ENCODE peak calls at places on chromosome 18, in nine cellular contexts. One of them, this sample, is unnamed.

GRCh38 chr18:78753240-78753639 is 226.4 kb upstream of the SALL3 start:
- DNase-seq in tibial nerve: no peak
- DNase-seq in neural progenitor cell: no peak
- DNase-seq in endothelial cell: no peak
- DNase-seq in CD4-positive, alpha-beta T cell: no peak
- DNase-seq in fibroblast of lung: no peak
- DNase-seq in spleen: peak
- DNase-seq in breast epithelium: peak
- DNase-seq in pancreas: no peak
- DNase-seq in this sample: no peak

GRCh38 chr18:69948919-69949537 is 1.4 kb upstream of the CD226 start:
- DNase-seq in tibial nerve: no peak
- DNase-seq in neural progenitor cell: no peak
- DNase-seq in endothelial cell: no peak
- DNase-seq in CD4-positive, alpha-beta T cell: no peak
- DNase-seq in fibroblast of lung: peak
- DNase-seq in spleen: no peak
- DNase-seq in breast epithelium: no peak
- DNase-seq in pancreas: no peak
- DNase-seq in this sample: no peak

GRCh38 chr18:44813586-44813985 is 132.9 kb downstream of the SETBP1 start:
- DNase-seq in tibial nerve: no peak
- DNase-seq in neural progenitor cell: no peak
- DNase-seq in endothelial cell: no peak
- DNase-seq in CD4-positive, alpha-beta T cell: no peak
- DNase-seq in fibroblast of lung: no peak
- DNase-seq in spleen: no peak
- DNase-seq in breast epithelium: no peak
- DNase-seq in pancreas: no peak
- DNase-seq in this sample: no peak

GRCh38 chr18:42893991-42894390 is 221.5 kb downstream of the RIT2 start:
- DNase-seq in tibial nerve: no peak
- DNase-seq in neural progenitor cell: peak
- DNase-seq in endothelial cell: no peak
- DNase-seq in CD4-positive, alpha-beta T cell: no peak
- DNase-seq in fibroblast of lung: no peak
- DNase-seq in spleen: no peak
- DNase-seq in breast epithelium: no peak
- DNase-seq in pancreas: no peak
- DNase-seq in this sample: no peak

GRCh38 chr18:79258447-79258846 is 137.3 kb upstream of the NFATC1 start:
- DNase-seq in tibial nerve: no peak
- DNase-seq in neural progenitor cell: no peak
- DNase-seq in endothelial cell: no peak
- DNase-seq in CD4-positive, alpha-beta T cell: no peak
- DNase-seq in fibroblast of lung: no peak
- DNase-seq in spleen: no peak
- DNase-seq in breast epithelium: no peak
- DNase-seq in pancreas: no peak
- DNase-seq in this sample: no peak

GRCh38 chr18:40346146-40346545 is 1608.9 kb upstream of the PIK3C3 start:
- DNase-seq in tibial nerve: no peak
- DNase-seq in neural progenitor cell: no peak
- DNase-seq in endothelial cell: no peak
- DNase-seq in CD4-positive, alpha-beta T cell: no peak
- DNase-seq in fibroblast of lung: peak
- DNase-seq in spleen: no peak
- DNase-seq in breast epithelium: no peak
- DNase-seq in pancreas: no peak
- DNase-seq in this sample: no peak

GRCh38 chr18:80103231-80103630 is 5.8 kb upstream of the ADNP2 start:
- DNase-seq in tibial nerve: no peak
- DNase-seq in neural progenitor cell: no peak
- DNase-seq in endothelial cell: no peak
- DNase-seq in CD4-positive, alpha-beta T cell: no peak
- DNase-seq in fibroblast of lung: peak
- DNase-seq in spleen: no peak
- DNase-seq in breast epithelium: no peak
- DNase-seq in pancreas: no peak
- DNase-seq in this sample: no peak

GRCh38 chr18:46461993-46462392 is 195.0 kb downstream of the LOXHD1 start:
- DNase-seq in tibial nerve: no peak
- DNase-seq in neural progenitor cell: no peak
- DNase-seq in endothelial cell: no peak
- DNase-seq in CD4-positive, alpha-beta T cell: no peak
- DNase-seq in fibroblast of lung: no peak
- DNase-seq in spleen: peak
- DNase-seq in breast epithelium: no peak
- DNase-seq in pancreas: no peak
- DNase-seq in this sample: no peak

GRCh38 chr18:59996370-59996966 is 96.7 kb downstream of the PMAIP1 start:
- DNase-seq in tibial nerve: peak
- DNase-seq in neural progenitor cell: peak
- DNase-seq in endothelial cell: peak
- DNase-seq in CD4-positive, alpha-beta T cell: no peak
- DNase-seq in fibroblast of lung: peak
- DNase-seq in spleen: no peak
- DNase-seq in breast epithelium: no peak
- DNase-seq in pancreas: no peak
- DNase-seq in this sample: no peak
- TF ChIP-seq CTCF in tibial nerve: peak
- TF ChIP-seq CTCF in neural progenitor cell: peak
- TF ChIP-seq CTCF in endothelial cell: peak
- TF ChIP-seq CTCF in CD4-positive, alpha-beta T cell: peak
- TF ChIP-seq CTCF in fibroblast of lung: peak
- TF ChIP-seq CTCF in spleen: peak
- TF ChIP-seq CTCF in breast epithelium: no peak
- TF ChIP-seq CTCF in pancreas: peak
- TF ChIP-seq CTCF in this sample: no peak

DNA sequence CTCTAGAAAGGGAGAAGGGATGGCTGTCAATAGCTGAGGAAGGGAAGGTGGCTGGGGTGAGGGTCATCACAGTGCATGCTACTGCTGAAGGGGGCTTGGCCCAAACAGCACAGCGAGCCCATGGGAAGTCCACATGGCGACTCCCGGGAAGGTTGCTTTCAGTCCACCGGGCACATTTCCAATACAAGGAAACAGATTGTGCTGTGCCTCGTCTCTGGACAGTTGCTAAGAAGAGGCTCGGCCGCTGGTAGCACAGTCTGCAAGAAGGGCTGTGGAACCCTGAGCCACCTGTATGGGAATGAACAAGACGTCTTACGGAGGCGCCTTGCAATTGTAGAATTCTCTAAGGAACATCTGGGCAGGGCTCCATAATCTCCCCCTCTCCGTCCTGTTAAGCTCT is 123.1 kb downstream of the CELF4 start:
- DNase-seq in tibial nerve: no peak
- DNase-seq in neural progenitor cell: no peak
- DNase-seq in endothelial cell: no peak
- DNase-seq in CD4-positive, alpha-beta T cell: no peak
- DNase-seq in fibroblast of lung: no peak
- DNase-seq in spleen: no peak
- DNase-seq in breast epithelium: no peak
- DNase-seq in pancreas: no peak
- DNase-seq in this sample: no peak
- TF ChIP-seq CTCF in tibial nerve: no peak
- TF ChIP-seq CTCF in neural progenitor cell: no peak
- TF ChIP-seq CTCF in endothelial cell: no peak
- TF ChIP-seq CTCF in CD4-positive, alpha-beta T cell: no peak
- TF ChIP-seq CTCF in fibroblast of lung: no peak
- TF ChIP-seq CTCF in spleen: no peak
- TF ChIP-seq CTCF in breast epithelium: no peak
- TF ChIP-seq CTCF in pancreas: no peak
- TF ChIP-seq CTCF in this sample: no peak

GRCh38 chr18:58046087-58046793 is 2.2 kb downstream of the NEDD4L start:
- DNase-seq in tibial nerve: no peak
- DNase-seq in neural progenitor cell: peak
- DNase-seq in endothelial cell: no peak
- DNase-seq in CD4-positive, alpha-beta T cell: no peak
- DNase-seq in fibroblast of lung: no peak
- DNase-seq in spleen: no peak
- DNase-seq in breast epithelium: no peak
- DNase-seq in pancreas: no peak
- DNase-seq in this sample: no peak

GRCh38 chr18:58045265-58046086 is 1.4 kb downstream of the NEDD4L start:
- DNase-seq in tibial nerve: no peak
- DNase-seq in neural progenitor cell: peak
- DNase-seq in endothelial cell: peak
- DNase-seq in CD4-positive, alpha-beta T cell: peak
- DNase-seq in fibroblast of lung: no peak
- DNase-seq in spleen: peak
- DNase-seq in breast epithelium: peak
- DNase-seq in pancreas: peak
- DNase-seq in this sample: peak

GRCh38 chr18:58042826-58043362 is 1.1 kb upstream of the NEDD4L start:
- DNase-seq in tibial nerve: no peak
- DNase-seq in neural progenitor cell: peak
- DNase-seq in endothelial cell: no peak
- DNase-seq in CD4-positive, alpha-beta T cell: no peak
- DNase-seq in fibroblast of lung: no peak
- DNase-seq in spleen: no peak
- DNase-seq in breast epithelium: no peak
- DNase-seq in pancreas: no peak
- DNase-seq in this sample: no peak

GRCh38 chr18:58043452-58044369 is at the start of gene NEDD4L:
- DNase-seq in tibial nerve: peak
- DNase-seq in neural progenitor cell: peak
- DNase-seq in endothelial cell: peak
- DNase-seq in CD4-positive, alpha-beta T cell: peak
- DNase-seq in fibroblast of lung: peak
- DNase-seq in spleen: peak
- DNase-seq in breast epithelium: peak
- DNase-seq in pancreas: peak
- DNase-seq in this sample: peak

GRCh38 chr18:58044370-58045264 is 591 bp downstream of the NEDD4L start:
- DNase-seq in tibial nerve: peak
- DNase-seq in neural progenitor cell: peak
- DNase-seq in endothelial cell: peak
- DNase-seq in CD4-positive, alpha-beta T cell: peak
- DNase-seq in fibroblast of lung: peak
- DNase-seq in spleen: peak
- DNase-seq in breast epithelium: peak
- DNase-seq in pancreas: peak
- DNase-seq in this sample: peak
- TF ChIP-seq CTCF in tibial nerve: peak
- TF ChIP-seq CTCF in neural progenitor cell: no peak
- TF ChIP-seq CTCF in endothelial cell: peak
- TF ChIP-seq CTCF in CD4-positive, alpha-beta T cell: peak
- TF ChIP-seq CTCF in fibroblast of lung: peak
- TF ChIP-seq CTCF in spleen: peak
- TF ChIP-seq CTCF in breast epithelium: no peak
- TF ChIP-seq CTCF in pancreas: no peak
- TF ChIP-seq CTCF in this sample: no peak

GRCh38 chr18:7603259-7604000 is 36.3 kb downstream of the PTPRM start:
- DNase-seq in tibial nerve: no peak
- DNase-seq in neural progenitor cell: peak
- DNase-seq in endothelial cell: no peak
- DNase-seq in CD4-positive, alpha-beta T cell: no peak
- DNase-seq in fibroblast of lung: no peak
- DNase-seq in spleen: no peak
- DNase-seq in breast epithelium: no peak
- DNase-seq in pancreas: no peak
- DNase-seq in this sample: no peak

GRCh38 chr18:7601936-7602335 is 34.8 kb downstream of the PTPRM start:
- DNase-seq in tibial nerve: no peak
- DNase-seq in neural progenitor cell: no peak
- DNase-seq in endothelial cell: no peak
- DNase-seq in CD4-positive, alpha-beta T cell: no peak
- DNase-seq in fibroblast of lung: no peak
- DNase-seq in spleen: no peak
- DNase-seq in breast epithelium: no peak
- DNase-seq in pancreas: no peak
- DNase-seq in this sample: no peak

GRCh38 chr18:7600528-7601248 is 33.6 kb downstream of the PTPRM start:
- DNase-seq in tibial nerve: no peak
- DNase-seq in neural progenitor cell: no peak
- DNase-seq in endothelial cell: no peak
- DNase-seq in CD4-positive, alpha-beta T cell: no peak
- DNase-seq in fibroblast of lung: no peak
- DNase-seq in spleen: no peak
- DNase-seq in breast epithelium: no peak
- DNase-seq in pancreas: no peak
- DNase-seq in this sample: no peak

GRCh38 chr18:7600036-7600435 is 32.9 kb downstream of the PTPRM start:
- DNase-seq in tibial nerve: no peak
- DNase-seq in neural progenitor cell: no peak
- DNase-seq in endothelial cell: no peak
- DNase-seq in CD4-positive, alpha-beta T cell: no peak
- DNase-seq in fibroblast of lung: no peak
- DNase-seq in spleen: no peak
- DNase-seq in breast epithelium: no peak
- DNase-seq in pancreas: no peak
- DNase-seq in this sample: no peak

DNA sequence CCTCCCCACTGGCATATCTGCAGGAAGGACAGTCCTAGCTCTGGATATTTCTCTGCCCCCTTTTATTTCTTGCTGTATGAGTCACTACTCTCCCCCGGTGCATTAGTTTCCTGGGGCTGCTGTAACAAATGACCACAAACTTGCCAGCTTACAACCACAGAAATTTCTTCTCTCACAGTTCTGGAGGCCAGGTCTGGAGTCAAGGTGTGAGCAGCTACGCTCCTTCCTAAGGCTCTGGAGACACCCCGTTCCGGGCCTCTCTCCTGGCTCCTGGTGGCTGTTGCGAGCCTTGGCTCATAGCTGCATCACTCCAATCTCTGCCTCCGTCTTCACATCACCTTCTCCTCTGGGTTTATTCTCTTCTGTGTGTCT is 34.1 kb downstream of the PTPRM start:
- DNase-seq in tibial nerve: no peak
- DNase-seq in neural progenitor cell: no peak
- DNase-seq in endothelial cell: no peak
- DNase-seq in CD4-positive, alpha-beta T cell: no peak
- DNase-seq in fibroblast of lung: no peak
- DNase-seq in spleen: no peak
- DNase-seq in breast epithelium: no peak
- DNase-seq in pancreas: no peak
- DNase-seq in this sample: no peak
- TF ChIP-seq CTCF in tibial nerve: no peak
- TF ChIP-seq CTCF in neural progenitor cell: peak
- TF ChIP-seq CTCF in endothelial cell: no peak
- TF ChIP-seq CTCF in CD4-positive, alpha-beta T cell: no peak
- TF ChIP-seq CTCF in fibroblast of lung: no peak
- TF ChIP-seq CTCF in spleen: no peak
- TF ChIP-seq CTCF in breast epithelium: no peak
- TF ChIP-seq CTCF in pancreas: no peak
- TF ChIP-seq CTCF in this sample: no peak

This sample was measured in activated B cell treated with CpG ODN at 0.5 μM for 24 hours.